ENCODE peak calls at places on chromosomes 4 and X, in four cellular contexts. One of them, this sample, is unnamed.

GRCh38 chr4:157700898-157701694 is 471.7 kb downstream of the GASK1B start:
- DNase-seq in PC-3: no peak
- DNase-seq in IMR-90: no peak
- DNase-seq in psoas muscle: no peak
- DNase-seq in this sample: no peak

GRCh38 chrX:23952401-23952800 is 44.6 kb downstream of the CXorf58 start:
- DNase-seq in PC-3: no peak
- DNase-seq in IMR-90: no peak
- DNase-seq in psoas muscle: no peak
- DNase-seq in this sample: no peak

GRCh38 chr4:636628-636950 is 11.2 kb downstream of the PDE6B start:
- DNase-seq in PC-3: no peak
- DNase-seq in IMR-90: no peak
- DNase-seq in psoas muscle: no peak
- DNase-seq in this sample: no peak

GRCh38 chr4:131288441-131288840 is 1860.7 kb upstream of the PCDH10 start:
- DNase-seq in PC-3: no peak
- DNase-seq in IMR-90: no peak
- DNase-seq in psoas muscle: no peak
- DNase-seq in this sample: no peak

GRCh38 chr4:75848891-75849290 is 53.4 kb downstream of the PPEF2 start:
- DNase-seq in PC-3: no peak
- DNase-seq in IMR-90: peak; percentile 47
- DNase-seq in psoas muscle: no peak
- DNase-seq in this sample: no peak

GRCh38 chr4:184459413-184459812 is 14.9 kb downstream of the IRF2 start:
- DNase-seq in PC-3: peak; percentile 10
- DNase-seq in IMR-90: peak; percentile 77
- DNase-seq in psoas muscle: no peak
- DNase-seq in this sample: no peak

GRCh38 chr4:80035336-80035735 is 37.7 kb downstream of the ANTXR2 start:
- DNase-seq in PC-3: no peak
- DNase-seq in IMR-90: no peak
- DNase-seq in psoas muscle: no peak
- DNase-seq in this sample: no peak

GRCh38 chr4:42151568-42152506 is 618 bp downstream of the BEND4 start:
- DNase-seq in PC-3: no peak
- DNase-seq in IMR-90: no peak
- DNase-seq in psoas muscle: no peak
- DNase-seq in this sample: no peak

GRCh38 chr4:147513051-147513450 is 32.2 kb downstream of the EDNRA start:
- DNase-seq in PC-3: no peak
- DNase-seq in IMR-90: no peak
- DNase-seq in psoas muscle: no peak
- DNase-seq in this sample: no peak

GRCh38 chrX:101986571-101986970 is 54.7 kb upstream of the ZMAT1 start:
- DNase-seq in PC-3: no peak
- DNase-seq in IMR-90: no peak
- DNase-seq in psoas muscle: no peak
- DNase-seq in this sample: no peak

GRCh38 chrX:129738466-129739308 is at the start of gene XPNPEP2:
- DNase-seq in PC-3: no peak
- DNase-seq in IMR-90: peak; percentile 18
- DNase-seq in psoas muscle: no peak
- DNase-seq in this sample: no peak

GRCh38 chrX:54808109-54808604 is 612 bp downstream of the MAGED2 start:
- DNase-seq in PC-3: no peak
- DNase-seq in IMR-90: no peak
- DNase-seq in psoas muscle: peak; percentile 68
- DNase-seq in this sample: peak; percentile 3

GRCh38 chrX:68261060-68261672 is 172.1 kb downstream of the OPHN1 start:
- DNase-seq in PC-3: peak; percentile 42
- DNase-seq in IMR-90: peak; percentile 20
- DNase-seq in psoas muscle: no peak
- DNase-seq in this sample: no peak

GRCh38 chrX:149837639-149838038 is 43.3 kb upstream of the MAGEA8 start:
- DNase-seq in PC-3: no peak
- DNase-seq in IMR-90: no peak
- DNase-seq in psoas muscle: no peak
- DNase-seq in this sample: no peak

GRCh38 chr4:181860157-181860556 is 383.0 kb upstream of the TENM3 start:
- DNase-seq in PC-3: no peak
- DNase-seq in IMR-90: peak; percentile 42
- DNase-seq in psoas muscle: no peak
- DNase-seq in this sample: no peak

GRCh38 chr4:165208741-165209388 is 1.5 kb downstream of the KLHL2 start:
- DNase-seq in PC-3: peak; percentile 29
- DNase-seq in IMR-90: no peak
- DNase-seq in psoas muscle: no peak
- DNase-seq in this sample: no peak

GRCh38 chr4:72457158-72457557 is 111.9 kb downstream of the ADAMTS3 start:
- DNase-seq in PC-3: no peak
- DNase-seq in IMR-90: no peak
- DNase-seq in psoas muscle: no peak
- DNase-seq in this sample: no peak

GRCh38 chr4:145389566-145389965 is 92.1 kb upstream of the SMAD1 start:
- DNase-seq in PC-3: no peak
- DNase-seq in IMR-90: no peak
- DNase-seq in psoas muscle: no peak
- DNase-seq in this sample: no peak

GRCh38 chrX:10011261-10011931 is 44.2 kb downstream of the CLDN34 start:
- DNase-seq in PC-3: no peak
- DNase-seq in IMR-90: peak; percentile 29
- DNase-seq in psoas muscle: no peak
- DNase-seq in this sample: no peak

GRCh38 chr4:48813984-48814383 is 16.9 kb upstream of the OCIAD1 start:
- DNase-seq in PC-3: no peak
- DNase-seq in IMR-90: no peak
- DNase-seq in psoas muscle: no peak
- DNase-seq in this sample: no peak

GRCh38 chrX:1558761-1559468 is 21.9 kb upstream of the P2RY8 start:
- DNase-seq in PC-3: no peak
- DNase-seq in IMR-90: no peak
- DNase-seq in psoas muscle: no peak
- DNase-seq in this sample: no peak

GRCh38 chrX:140425712-140426395 is 79.0 kb downstream of the SOX3 start:
- DNase-seq in PC-3: no peak
- DNase-seq in IMR-90: no peak
- DNase-seq in psoas muscle: no peak
- DNase-seq in this sample: no peak

GRCh38 chrX:119655125-119655524 is 37.8 kb downstream of the SEPTIN6 start:
- DNase-seq in PC-3: peak; percentile 21
- DNase-seq in IMR-90: peak; percentile 88
- DNase-seq in psoas muscle: peak; percentile 29
- DNase-seq in this sample: peak; percentile 29

GRCh38 chrX:45172890-45173289 is 27.8 kb downstream of the DIPK2B start:
- DNase-seq in PC-3: peak; percentile 90
- DNase-seq in IMR-90: peak; percentile 54
- DNase-seq in psoas muscle: no peak
- DNase-seq in this sample: peak; percentile 8

GRCh38 chr4:110020139-110020538 is 107.5 kb downstream of the EGF start:
- DNase-seq in PC-3: no peak
- DNase-seq in IMR-90: peak; percentile 14
- DNase-seq in psoas muscle: no peak
- DNase-seq in this sample: no peak

GRCh38 chrX:154352466-154352865 is 22.0 kb downstream of the FLNA start:
- DNase-seq in PC-3: no peak
- DNase-seq in IMR-90: no peak
- DNase-seq in psoas muscle: no peak
- DNase-seq in this sample: no peak

GRCh38 chr4:146637853-146638800 is 566 bp upstream of the POU4F2 start:
- DNase-seq in PC-3: no peak
- DNase-seq in IMR-90: no peak
- DNase-seq in psoas muscle: no peak
- DNase-seq in this sample: no peak

GRCh38 chr4:139768913-139769312 is 103.3 kb downstream of the MGST2 start:
- DNase-seq in PC-3: no peak
- DNase-seq in IMR-90: no peak
- DNase-seq in psoas muscle: no peak
- DNase-seq in this sample: no peak

GRCh38 chr4:76208005-76208765 is 5.4 kb downstream of the SCARB2 start:
- DNase-seq in PC-3: peak; percentile 72
- DNase-seq in IMR-90: peak; percentile 94
- DNase-seq in psoas muscle: peak; percentile 80
- DNase-seq in this sample: peak; percentile 80

GRCh38 chr4:3719191-3719590 is 47.0 kb upstream of the ADRA2C start:
- DNase-seq in PC-3: no peak
- DNase-seq in IMR-90: no peak
- DNase-seq in psoas muscle: no peak
- DNase-seq in this sample: no peak

GRCh38 chr4:133124746-133125145 is 24.3 kb upstream of the PCDH10 start:
- DNase-seq in PC-3: no peak
- DNase-seq in IMR-90: no peak
- DNase-seq in psoas muscle: no peak
- DNase-seq in this sample: no peak
- TF ChIP-seq CTCF in PC-3: no peak
- TF ChIP-seq CTCF in IMR-90: no peak
- TF ChIP-seq CTCF in psoas muscle: no peak
- TF ChIP-seq CTCF in this sample: no peak

DNA sequence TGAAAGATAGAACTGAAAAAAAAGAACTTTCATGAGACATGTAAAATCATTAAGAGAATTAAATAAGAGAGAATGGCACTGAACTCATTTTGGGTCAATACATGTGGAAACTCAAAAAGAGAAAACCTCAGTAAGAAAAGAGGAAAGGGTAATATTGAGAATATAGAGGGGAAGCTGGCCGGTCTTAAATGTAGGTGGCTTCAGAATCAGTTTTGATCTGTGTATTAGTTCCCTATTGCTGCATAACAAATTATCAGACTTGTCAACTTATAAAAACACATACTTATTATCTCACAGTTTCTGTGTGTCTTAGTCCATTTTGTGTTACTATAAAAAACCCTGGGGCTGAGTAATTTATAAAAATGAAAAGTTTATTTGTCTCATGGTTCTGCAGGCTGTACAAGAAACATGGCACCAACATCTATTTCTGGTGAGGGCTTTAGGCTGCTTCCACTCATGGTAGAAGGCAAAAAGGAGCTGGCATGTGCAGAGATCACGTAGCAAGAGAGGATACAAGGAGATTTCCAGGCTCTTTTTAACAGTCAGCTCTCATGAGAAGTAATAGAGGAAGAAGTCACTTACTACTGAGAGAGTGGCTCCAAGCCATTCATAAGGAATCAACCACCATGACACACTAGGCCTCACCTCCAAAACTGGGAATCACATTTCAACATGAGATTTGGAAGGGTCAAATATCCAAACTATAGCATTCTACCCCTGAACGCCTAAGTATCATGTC is 29.6 kb downstream of the SATL1 start:
- DNase-seq in PC-3: no peak
- DNase-seq in IMR-90: no peak
- DNase-seq in psoas muscle: no peak
- DNase-seq in this sample: no peak
- H3K4me3 ChIP-seq in PC-3: no peak overlapping the region
- H3K4me3 ChIP-seq in IMR-90: no peak overlapping the region
- H3K4me3 ChIP-seq in psoas muscle: no peak overlapping the region
- H3K4me3 ChIP-seq in this sample: no peak overlapping the region

GRCh38 chrX:135544338-135544948 is 24.0 kb downstream of the INTS6L start:
- DNase-seq in PC-3: no peak
- DNase-seq in IMR-90: no peak
- DNase-seq in psoas muscle: no peak
- DNase-seq in this sample: no peak
- H3K27ac ChIP-seq in PC-3: no peak overlapping the region
- H3K27ac ChIP-seq in IMR-90: no peak overlapping the region
- H3K27ac ChIP-seq in psoas muscle: no peak overlapping the region
- H3K27ac ChIP-seq in this sample: no peak overlapping the region

GRCh38 chr4:106201373-106201772 is 114.6 kb downstream of the TBCK start:
- DNase-seq in PC-3: peak; percentile 33
- DNase-seq in IMR-90: peak; percentile 12
- DNase-seq in psoas muscle: no peak
- DNase-seq in this sample: no peak
- TF ChIP-seq CTCF in PC-3: peak; percentile 71
- TF ChIP-seq CTCF in IMR-90: peak; percentile 46
- TF ChIP-seq CTCF in psoas muscle: peak; percentile 38
- TF ChIP-seq CTCF in this sample: peak; percentile 64

This sample was measured in AG04450.